ENCODE peak calls at places on chromosomes 6 and 20, in five cellular contexts. F is IMR-90, S is MM.1S, O is GM23248, X is GM23338. W is an unnamed sample. For H3K4me1, the result is how much of the 10 kb centered on the place peaks cover.

GRCh38 chr6:166245148-166245547 is 63.0 kb downstream of the PRR18 start:
- DNase-seq in F (no peak), S (no peak), X (no peak), O (no peak), W (no peak)

GRCh38 chr6:5746392-5747140 is 260.2 kb downstream of the NRN1 start:
- DNase-seq in F (no peak), X (peak), S (no peak), O (peak), W (no peak)

GRCh38 chr20:19644085-19644484 is 114.0 kb upstream of the RIN2 start:
- DNase-seq in S (no peak), F (no peak), O (no peak), X (no peak), W (no peak)

GRCh38 chr6:144064831-144065668 is 30.3 kb downstream of the SF3B5 start:
- DNase-seq in O (peak), F (no peak), X (peak), S (no peak), W (peak)

GRCh38 chr6:30361661-30362060 is 16.7 kb downstream of the RPP21 start:
- DNase-seq in F (no peak), S (no peak), O (no peak), X (no peak), W (no peak)

GRCh38 chr20:23320317-23320716 is 30.3 kb upstream of the NXT1 start:
- DNase-seq in F (peak), X (peak), S (no peak), O (peak), W (no peak)

GRCh38 chr20:64230461-64231145 is 24.9 kb upstream of the PCMTD2 start:
- DNase-seq in S (no peak), O (no peak), F (no peak), X (no peak), W (no peak)

GRCh38 chr20:53643031-53643832 is 49.6 kb upstream of the ZNF217 start:
- DNase-seq in X (no peak), S (peak), O (peak), F (peak), W (peak)

GRCh38 chr6:168336967-168337366 is 17.4 kb upstream of the DACT2 start:
- DNase-seq in X (no peak), O (no peak), S (peak), F (no peak), W (no peak)

GRCh38 chr20:51562334-51563140 is 20.0 kb upstream of the NFATC2 start:
- DNase-seq in O (peak), X (peak), F (peak), S (no peak), W (no peak)

GRCh38 chr20:51565298-51565697 is 22.8 kb upstream of the NFATC2 start:
- DNase-seq in X (no peak), F (no peak), S (no peak), O (no peak), W (no peak)

GRCh38 chr20:51562027-51562333 is 19.5 kb upstream of the NFATC2 start:
- DNase-seq in F (peak), S (no peak), O (peak), X (no peak), W (no peak)

GRCh38 chr20:51563141-51563596 is 20.6 kb upstream of the NFATC2 start:
- DNase-seq in F (no peak), S (no peak), O (peak), X (no peak), W (no peak)

GRCh38 chr20:51563597-51564332 is 21.2 kb upstream of the NFATC2 start:
- DNase-seq in O (peak), S (no peak), X (peak), F (peak), W (no peak)
- H3K4me1 ChIP-seq in O (under half), S (under half), X (under half), F (under half), W (under half)

DNA sequence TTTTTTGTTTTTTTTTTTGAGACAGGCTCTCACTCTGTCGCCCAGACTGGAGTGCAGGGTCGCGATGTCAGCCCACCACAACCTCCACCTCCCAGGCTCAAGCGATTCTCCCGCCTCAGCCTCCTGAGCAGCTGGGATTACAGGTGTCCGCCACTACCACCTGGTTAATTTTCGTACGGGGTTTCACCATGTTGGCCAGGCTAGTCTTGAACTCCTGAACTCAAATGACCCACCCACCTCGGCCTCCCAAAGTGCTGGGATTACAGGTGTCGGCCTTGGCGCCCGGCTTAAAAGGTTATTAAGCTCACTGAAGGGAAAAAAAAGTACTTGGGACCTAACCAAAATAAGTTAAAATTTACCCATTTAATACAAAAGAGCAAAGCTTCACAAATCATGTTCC is 1.9 kb downstream of the TCFL5 start:
- DNase-seq in X (no peak), S (no peak), O (no peak), F (no peak), W (no peak)
- H3K4me2 ChIP-seq in X (peak), S (no peak), O (peak), F (peak), W (peak)

GRCh38 chr6:16729744-16730143 is 31.5 kb downstream of the ATXN1 start:
- DNase-seq in F (no peak), X (no peak), O (no peak), S (no peak), W (no peak)
- H3K4me1 ChIP-seq in F (under half), X (under half), O (under half), S (under half), W (under half)

GRCh38 chr6:14763616-14764015 is 482.3 kb upstream of the JARID2 start:
- DNase-seq in X (no peak), O (no peak), S (no peak), F (no peak), W (no peak)
- H3K4me2 ChIP-seq in X (no peak), O (no peak), S (no peak), F (peak), W (no peak)

GRCh38 chr6:109055771-109056235 is 38.8 kb downstream of the SESN1 start:
- DNase-seq in X (no peak), S (no peak), F (peak), O (peak), W (no peak)

GRCh38 chr6:109051301-109051700 is 43.3 kb downstream of the SESN1 start:
- DNase-seq in S (no peak), X (no peak), F (peak), O (peak), W (no peak)

GRCh38 chr6:109052852-109053251 is 41.8 kb downstream of the SESN1 start:
- DNase-seq in X (no peak), O (no peak), F (no peak), S (no peak), W (no peak)

GRCh38 chr6:109052015-109052651 is 42.5 kb downstream of the SESN1 start:
- DNase-seq in F (no peak), O (no peak), X (no peak), S (no peak), W (no peak)

GRCh38 chr6:109053285-109053684 is 41.4 kb downstream of the SESN1 start:
- DNase-seq in F (no peak), S (no peak), O (no peak), X (peak), W (no peak)
- H3K4me1 ChIP-seq in F (under half), S (under half), O (under half), X (under half), W (under half)

DNA sequence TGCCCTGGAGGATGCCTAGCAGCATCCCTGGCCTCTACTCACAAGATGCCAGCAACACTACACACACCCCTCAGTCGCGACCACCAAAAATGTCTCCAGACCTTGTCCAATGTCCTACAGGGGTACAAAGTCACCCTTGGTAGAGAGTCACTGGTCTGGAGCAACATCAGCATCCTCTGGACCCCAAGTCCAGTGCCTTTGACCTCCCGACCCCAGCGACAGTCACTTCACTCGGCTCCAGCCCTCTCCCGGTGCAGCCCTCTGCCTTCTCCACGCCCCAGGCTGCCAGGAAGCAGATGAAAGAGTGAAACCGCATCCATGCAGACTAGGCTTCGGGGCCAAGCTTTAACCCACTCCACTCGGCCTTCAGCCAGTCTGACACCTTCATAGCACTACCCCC is 92.0 kb upstream of the SRSF6 start:
- DNase-seq in S (no peak), X (no peak), F (no peak), O (no peak), W (no peak)
- H3K4me2 ChIP-seq in S (no peak), X (no peak), F (no peak), O (no peak), W (no peak)

DNA sequence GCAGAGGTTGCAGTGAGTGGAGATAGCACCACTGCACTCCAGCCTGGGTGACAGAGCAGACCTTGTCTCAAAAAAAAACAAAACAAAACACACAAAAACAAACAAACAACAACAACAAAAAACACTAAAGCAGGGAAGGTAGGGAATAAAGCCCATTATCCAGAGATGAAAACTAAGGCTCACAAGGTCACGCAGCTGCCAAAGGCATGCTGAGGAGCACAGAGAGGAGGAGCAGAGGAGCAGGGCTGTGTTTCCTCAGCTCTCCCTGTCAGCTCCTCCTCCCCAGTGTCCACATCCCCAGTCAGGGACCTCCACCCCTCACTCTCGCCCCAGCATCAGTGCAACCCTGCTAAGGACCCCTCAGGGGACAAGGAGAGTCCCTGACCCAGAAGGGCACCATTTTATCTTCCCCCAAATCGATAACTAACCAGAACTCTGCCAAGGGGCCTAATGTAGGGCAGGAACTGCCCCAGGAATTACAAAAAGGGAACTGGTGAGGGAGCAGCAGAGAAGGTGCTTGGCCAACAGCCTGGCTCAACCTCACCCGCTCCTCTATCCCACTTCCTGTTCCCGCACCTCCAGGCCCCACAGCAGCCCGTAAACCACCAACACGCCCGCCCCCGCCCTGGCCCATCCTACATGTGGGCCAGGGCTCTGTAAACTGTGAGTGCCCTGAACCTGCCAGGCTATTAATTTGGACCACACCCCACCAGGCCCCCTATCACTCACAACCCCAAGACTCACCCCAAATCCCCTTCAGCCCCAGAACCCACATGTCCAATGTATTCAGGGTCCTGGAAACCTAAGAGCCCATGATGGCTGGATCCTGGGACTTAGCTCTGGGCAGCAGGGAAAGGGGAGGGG is 9.0 kb downstream of the TEAD3 start:
- DNase-seq in X (peak), F (peak), O (peak), S (no peak), W (no peak)
- H3K4me1 ChIP-seq in X (half or more), F (half or more), O (under half), S (under half), W (under half)